ENCODE peak calls at places on chromosome 20, in four cellular contexts. K, R, M and D are unnamed samples.

GRCh38 chr20:17612287-17612974 is 42.6 kb downstream of the DSTN start:
- DNase-seq in K (no peak), M (peak), R (peak), D (no peak)

GRCh38 chr20:48459729-48460395 is 367.9 kb downstream of the PREX1 start:
- DNase-seq in M (no peak), K (no peak), R (no peak), D (no peak)

GRCh38 chr20:52294106-52294628 is 102.6 kb upstream of the ZFP64 start:
- DNase-seq in K (no peak), R (no peak), M (no peak), D (no peak)

GRCh38 chr20:3696200-3696599 is 14.4 kb upstream of the ADAM33 start:
- DNase-seq in R (no peak), K (no peak), M (no peak), D (no peak)

GRCh38 chr20:53736122-53736756 is 142.6 kb upstream of the ZNF217 start:
- DNase-seq in R (no peak), M (no peak), K (no peak), D (no peak)

GRCh38 chr20:33310327-33310899 is 27.4 kb downstream of the BPIFB1 start:
- DNase-seq in M (no peak), K (no peak), R (no peak), D (no peak)

GRCh38 chr20:63196756-63197470 is 19.0 kb downstream of the YTHDF1 start:
- DNase-seq in K (no peak), R (no peak), M (no peak), D (no peak)

GRCh38 chr20:21302645-21303060 is 478 bp upstream of the XRN2 start:
- DNase-seq in R (peak), K (no peak), M (no peak), D (no peak)

GRCh38 chr20:47677314-47678129 is 107.8 kb downstream of the SULF2 start:
- DNase-seq in M (peak), R (peak), K (peak), D (peak)

GRCh38 chr20:34222208-34222607 is 19.0 kb upstream of the ASIP start:
- DNase-seq in M (no peak), K (no peak), R (peak), D (no peak)

GRCh38 chr20:51425347-51426106 is 117.0 kb downstream of the NFATC2 start:
- DNase-seq in R (no peak), K (no peak), M (peak), D (no peak)

GRCh38 chr20:44900231-44900854 is 9.5 kb upstream of the PABPC1L start:
- DNase-seq in R (no peak), K (no peak), M (no peak), D (no peak)

GRCh38 chr20:56513096-56513806 is 11.3 kb upstream of the FAM209A start:
- DNase-seq in K (no peak), R (no peak), M (no peak), D (no peak)

GRCh38 chr20:43755390-43755789 is 28.6 kb upstream of the GTSF1L start:
- DNase-seq in K (no peak), R (no peak), M (no peak), D (no peak)